ENCODE peak calls at places on chromosomes 2 and 18, in nine cellular contexts. One of them, this sample, is unnamed.

GRCh38 chr2:199663157-199663556 is 187.8 kb downstream of the FTCDNL1 start:
- DNase-seq in GM23338: peak
- DNase-seq in transverse colon: no peak
- DNase-seq in breast epithelium: no peak
- DNase-seq in K562: no peak
- DNase-seq in stomach: no peak
- DNase-seq in H1: no peak
- DNase-seq in sigmoid colon: no peak
- DNase-seq in Panc1: no peak
- DNase-seq in this sample: no peak

GRCh38 chr18:70148039-70148438 is 57.4 kb downstream of the RTTN start:
- DNase-seq in GM23338: no peak
- DNase-seq in transverse colon: no peak
- DNase-seq in breast epithelium: no peak
- DNase-seq in K562: no peak
- DNase-seq in stomach: no peak
- DNase-seq in H1: no peak
- DNase-seq in sigmoid colon: no peak
- DNase-seq in Panc1: no peak
- DNase-seq in this sample: no peak

GRCh38 chr2:134218928-134219707 is 34.8 kb upstream of the MGAT5 start:
- DNase-seq in GM23338: no peak
- DNase-seq in transverse colon: peak
- DNase-seq in breast epithelium: no peak
- DNase-seq in K562: no peak
- DNase-seq in stomach: no peak
- DNase-seq in H1: no peak
- DNase-seq in sigmoid colon: no peak
- DNase-seq in Panc1: no peak
- DNase-seq in this sample: no peak

GRCh38 chr2:183993052-183993451 is 605.3 kb upstream of the ZNF804A start:
- DNase-seq in GM23338: no peak
- DNase-seq in transverse colon: no peak
- DNase-seq in breast epithelium: no peak
- DNase-seq in K562: no peak
- DNase-seq in stomach: no peak
- DNase-seq in H1: no peak
- DNase-seq in sigmoid colon: no peak
- DNase-seq in Panc1: no peak
- DNase-seq in this sample: no peak

GRCh38 chr2:138023298-138023697 is 59.0 kb downstream of the HNMT start:
- DNase-seq in GM23338: no peak
- DNase-seq in transverse colon: no peak
- DNase-seq in breast epithelium: no peak
- DNase-seq in K562: peak
- DNase-seq in stomach: no peak
- DNase-seq in H1: no peak
- DNase-seq in sigmoid colon: no peak
- DNase-seq in Panc1: no peak
- DNase-seq in this sample: no peak

GRCh38 chr2:219344756-219345458 is 12.4 kb upstream of the RESP18 start:
- DNase-seq in GM23338: no peak
- DNase-seq in transverse colon: peak
- DNase-seq in breast epithelium: no peak
- DNase-seq in K562: no peak
- DNase-seq in stomach: peak
- DNase-seq in H1: no peak
- DNase-seq in sigmoid colon: peak
- DNase-seq in Panc1: no peak
- DNase-seq in this sample: no peak

GRCh38 chr2:119760876-119761275 is 1.2 kb downstream of the PTPN4 start:
- DNase-seq in GM23338: no peak
- DNase-seq in transverse colon: no peak
- DNase-seq in breast epithelium: no peak
- DNase-seq in K562: no peak
- DNase-seq in stomach: no peak
- DNase-seq in H1: no peak
- DNase-seq in sigmoid colon: no peak
- DNase-seq in Panc1: no peak
- DNase-seq in this sample: no peak

GRCh38 chr2:68255736-68256450 is 3.6 kb upstream of the PPP3R1 start:
- DNase-seq in GM23338: peak
- DNase-seq in transverse colon: no peak
- DNase-seq in breast epithelium: no peak
- DNase-seq in K562: no peak
- DNase-seq in stomach: no peak
- DNase-seq in H1: no peak
- DNase-seq in sigmoid colon: no peak
- DNase-seq in Panc1: no peak
- DNase-seq in this sample: no peak

GRCh38 chr2:25558262-25558661 is 115.1 kb downstream of the DTNB start:
- DNase-seq in GM23338: no peak
- DNase-seq in transverse colon: no peak
- DNase-seq in breast epithelium: no peak
- DNase-seq in K562: no peak
- DNase-seq in stomach: no peak
- DNase-seq in H1: no peak
- DNase-seq in sigmoid colon: no peak
- DNase-seq in Panc1: peak
- DNase-seq in this sample: no peak

GRCh38 chr2:160165996-160166395 is 34.1 kb downstream of the ITGB6 start:
- DNase-seq in GM23338: no peak
- DNase-seq in transverse colon: no peak
- DNase-seq in breast epithelium: no peak
- DNase-seq in K562: no peak
- DNase-seq in stomach: no peak
- DNase-seq in H1: no peak
- DNase-seq in sigmoid colon: no peak
- DNase-seq in Panc1: no peak
- DNase-seq in this sample: no peak

GRCh38 chr2:164903214-164903613 is 52.1 kb downstream of the SLC38A11 start:
- DNase-seq in GM23338: no peak
- DNase-seq in transverse colon: no peak
- DNase-seq in breast epithelium: no peak
- DNase-seq in K562: no peak
- DNase-seq in stomach: no peak
- DNase-seq in H1: no peak
- DNase-seq in sigmoid colon: no peak
- DNase-seq in Panc1: no peak
- DNase-seq in this sample: no peak

GRCh38 chr2:171319164-171319810 is 114.5 kb downstream of the METTL8 start:
- DNase-seq in GM23338: peak
- DNase-seq in transverse colon: no peak
- DNase-seq in breast epithelium: no peak
- DNase-seq in K562: no peak
- DNase-seq in stomach: no peak
- DNase-seq in H1: peak
- DNase-seq in sigmoid colon: no peak
- DNase-seq in Panc1: no peak
- DNase-seq in this sample: no peak
- TF ChIP-seq POLR2AphosphoS5 in GM23338: no peak
- TF ChIP-seq POLR2AphosphoS5 in transverse colon: no peak
- TF ChIP-seq POLR2AphosphoS5 in breast epithelium: no peak
- TF ChIP-seq POLR2AphosphoS5 in K562: no peak
- TF ChIP-seq POLR2AphosphoS5 in stomach: no peak
- TF ChIP-seq POLR2AphosphoS5 in H1: no peak
- TF ChIP-seq POLR2AphosphoS5 in sigmoid colon: no peak
- TF ChIP-seq POLR2AphosphoS5 in Panc1: no peak
- TF ChIP-seq POLR2AphosphoS5 in this sample: no peak

GRCh38 chr18:35371412-35372195 is 5.5 kb downstream of the ZNF396 start:
- DNase-seq in GM23338: no peak
- DNase-seq in transverse colon: no peak
- DNase-seq in breast epithelium: no peak
- DNase-seq in K562: no peak
- DNase-seq in stomach: no peak
- DNase-seq in H1: no peak
- DNase-seq in sigmoid colon: no peak
- DNase-seq in Panc1: no peak
- DNase-seq in this sample: no peak

GRCh38 chr18:35379421-35379820 is 2.3 kb upstream of the ZNF396 start:
- DNase-seq in GM23338: no peak
- DNase-seq in transverse colon: no peak
- DNase-seq in breast epithelium: no peak
- DNase-seq in K562: no peak
- DNase-seq in stomach: no peak
- DNase-seq in H1: no peak
- DNase-seq in sigmoid colon: no peak
- DNase-seq in Panc1: no peak
- DNase-seq in this sample: no peak

GRCh38 chr18:35378206-35378795 is 1.2 kb upstream of the ZNF396 start:
- DNase-seq in GM23338: no peak
- DNase-seq in transverse colon: no peak
- DNase-seq in breast epithelium: no peak
- DNase-seq in K562: no peak
- DNase-seq in stomach: no peak
- DNase-seq in H1: no peak
- DNase-seq in sigmoid colon: no peak
- DNase-seq in Panc1: no peak
- DNase-seq in this sample: no peak

GRCh38 chr18:35376742-35377695 is at the start of gene ZNF396:
- DNase-seq in GM23338: peak
- DNase-seq in transverse colon: peak
- DNase-seq in breast epithelium: peak
- DNase-seq in K562: peak
- DNase-seq in stomach: peak
- DNase-seq in H1: peak
- DNase-seq in sigmoid colon: peak
- DNase-seq in Panc1: peak
- DNase-seq in this sample: peak

DNA sequence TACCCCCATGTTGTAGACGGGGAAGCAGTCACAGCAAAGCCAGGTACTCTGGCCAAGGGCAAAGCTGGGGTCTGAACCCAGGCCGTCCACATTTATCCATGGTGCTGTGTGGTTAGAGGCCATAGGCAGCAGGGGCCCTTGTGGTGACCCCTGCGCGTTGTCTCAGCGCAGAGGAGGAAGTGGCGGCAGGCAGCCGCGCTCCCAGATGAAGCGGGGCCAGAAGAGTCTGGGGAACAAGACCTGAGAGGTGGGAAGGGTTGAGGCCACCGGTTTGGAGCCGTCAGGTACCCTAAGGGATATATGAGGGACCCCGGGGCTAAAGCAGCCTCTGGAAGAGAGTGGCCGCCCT is 770 bp downstream of the ZNF396 start:
- DNase-seq in GM23338: peak
- DNase-seq in transverse colon: peak
- DNase-seq in breast epithelium: no peak
- DNase-seq in K562: peak
- DNase-seq in stomach: peak
- DNase-seq in H1: no peak
- DNase-seq in sigmoid colon: no peak
- DNase-seq in Panc1: no peak
- DNase-seq in this sample: no peak
- TF ChIP-seq POLR2AphosphoS5 in GM23338: peak
- TF ChIP-seq POLR2AphosphoS5 in transverse colon: no peak
- TF ChIP-seq POLR2AphosphoS5 in breast epithelium: no peak
- TF ChIP-seq POLR2AphosphoS5 in K562: no peak
- TF ChIP-seq POLR2AphosphoS5 in stomach: no peak
- TF ChIP-seq POLR2AphosphoS5 in H1: no peak
- TF ChIP-seq POLR2AphosphoS5 in sigmoid colon: no peak
- TF ChIP-seq POLR2AphosphoS5 in Panc1: no peak
- TF ChIP-seq POLR2AphosphoS5 in this sample: no peak

GRCh38 chr2:181678033-181678586 is 2.2 kb downstream of the NEUROD1 start:
- DNase-seq in GM23338: peak
- DNase-seq in transverse colon: peak
- DNase-seq in breast epithelium: peak
- DNase-seq in K562: peak
- DNase-seq in stomach: peak
- DNase-seq in H1: peak
- DNase-seq in sigmoid colon: peak
- DNase-seq in Panc1: no peak
- DNase-seq in this sample: peak
- TF ChIP-seq POLR2AphosphoS5 in GM23338: no peak
- TF ChIP-seq POLR2AphosphoS5 in transverse colon: no peak
- TF ChIP-seq POLR2AphosphoS5 in breast epithelium: no peak
- TF ChIP-seq POLR2AphosphoS5 in K562: no peak
- TF ChIP-seq POLR2AphosphoS5 in stomach: no peak
- TF ChIP-seq POLR2AphosphoS5 in H1: no peak
- TF ChIP-seq POLR2AphosphoS5 in sigmoid colon: no peak
- TF ChIP-seq POLR2AphosphoS5 in Panc1: no peak
- TF ChIP-seq POLR2AphosphoS5 in this sample: no peak

GRCh38 chr2:125405816-125406215 is 1250.1 kb upstream of the GYPC start:
- DNase-seq in GM23338: peak
- DNase-seq in transverse colon: no peak
- DNase-seq in breast epithelium: no peak
- DNase-seq in K562: no peak
- DNase-seq in stomach: no peak
- DNase-seq in H1: no peak
- DNase-seq in sigmoid colon: no peak
- DNase-seq in Panc1: peak
- DNase-seq in this sample: no peak
- TF ChIP-seq POLR2AphosphoS5 in GM23338: no peak
- TF ChIP-seq POLR2AphosphoS5 in transverse colon: peak
- TF ChIP-seq POLR2AphosphoS5 in breast epithelium: no peak
- TF ChIP-seq POLR2AphosphoS5 in K562: no peak
- TF ChIP-seq POLR2AphosphoS5 in stomach: no peak
- TF ChIP-seq POLR2AphosphoS5 in H1: no peak
- TF ChIP-seq POLR2AphosphoS5 in sigmoid colon: peak
- TF ChIP-seq POLR2AphosphoS5 in Panc1: no peak
- TF ChIP-seq POLR2AphosphoS5 in this sample: no peak

DNA sequence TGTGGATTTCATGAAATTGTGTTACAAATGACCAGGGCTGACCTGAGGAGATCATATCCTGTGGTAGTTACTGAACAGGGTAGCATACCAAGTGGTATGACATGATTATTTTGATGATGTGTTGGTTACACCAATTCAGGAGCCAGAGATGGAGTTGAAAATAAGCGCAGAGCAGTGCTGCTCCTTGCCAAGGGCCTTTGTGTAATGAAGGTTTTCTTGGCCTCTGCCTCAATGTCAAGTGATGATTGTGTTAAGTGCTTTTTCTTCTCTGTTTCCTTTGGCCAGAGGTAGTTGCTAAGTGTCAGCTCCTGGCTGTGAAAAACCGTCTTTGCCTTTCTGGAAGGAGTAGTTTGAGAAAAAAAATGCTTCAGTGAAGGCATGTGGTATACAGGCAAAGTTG is 131.2 kb downstream of the CERS6 start:
- DNase-seq in GM23338: no peak
- DNase-seq in transverse colon: no peak
- DNase-seq in breast epithelium: no peak
- DNase-seq in K562: no peak
- DNase-seq in stomach: no peak
- DNase-seq in H1: no peak
- DNase-seq in sigmoid colon: no peak
- DNase-seq in Panc1: no peak
- DNase-seq in this sample: no peak
- TF ChIP-seq POLR2AphosphoS5 in GM23338: no peak
- TF ChIP-seq POLR2AphosphoS5 in transverse colon: no peak
- TF ChIP-seq POLR2AphosphoS5 in breast epithelium: no peak
- TF ChIP-seq POLR2AphosphoS5 in K562: no peak
- TF ChIP-seq POLR2AphosphoS5 in stomach: peak
- TF ChIP-seq POLR2AphosphoS5 in H1: no peak
- TF ChIP-seq POLR2AphosphoS5 in sigmoid colon: peak
- TF ChIP-seq POLR2AphosphoS5 in Panc1: no peak
- TF ChIP-seq POLR2AphosphoS5 in this sample: no peak